ENCODE peak calls at places on chromosomes 7 and 10, in ten cellular contexts. C, K, R, B, L, H, G, Z, N and P are unnamed samples. For H3K36me3, the result is how much of the 10 kb centered on the place peaks cover.

GRCh38 chr10:69860290-69860689 is 58.6 kb downstream of the COL13A1 start:
- DNase-seq in C (no peak), K (no peak), R (no peak), B (no peak), L (no peak), H (no peak), G (no peak), Z (no peak), N (no peak), P (no peak)

GRCh38 chr7:70082026-70082655 is 483.9 kb downstream of the AUTS2 start:
- DNase-seq in C (no peak), K (no peak), R (no peak), B (no peak), L (no peak), H (no peak), G (no peak), Z (no peak), N (no peak), P (no peak)

GRCh38 chr10:72274730-72275350 is 1.1 kb downstream of the DDIT4 start:
- DNase-seq in C (peak), K (peak), R (peak), B (peak), L (peak), H (peak), G (no peak), Z (peak), N (peak), P (peak)

GRCh38 chr7:82445226-82445625 is 1.6 kb upstream of the CACNA2D1 start:
- DNase-seq in C (no peak), K (no peak), R (peak), B (no peak), L (no peak), H (no peak), G (no peak), Z (no peak), N (no peak), P (no peak)

GRCh38 chr10:127798116-127798515 is 61.1 kb downstream of the FOXI2 start:
- DNase-seq in C (no peak), K (no peak), R (no peak), B (no peak), L (no peak), H (no peak), G (no peak), Z (no peak), N (no peak), P (no peak)

GRCh38 chr10:93150289-93150688 is 76.6 kb downstream of the CYP26A1 start:
- DNase-seq in C (peak), K (peak), R (no peak), B (no peak), L (peak), H (no peak), G (no peak), Z (peak), N (peak), P (no peak)

GRCh38 chr10:30784521-30784895 is 155.0 kb upstream of the LYZL2 start:
- DNase-seq in C (no peak), K (no peak), R (no peak), B (no peak), L (no peak), H (no peak), G (no peak), Z (peak), N (peak), P (no peak)

GRCh38 chr10:33187427-33187999 is 147.0 kb downstream of the NRP1 start:
- DNase-seq in C (no peak), K (no peak), R (no peak), B (no peak), L (no peak), H (no peak), G (no peak), Z (no peak), N (no peak), P (no peak)

GRCh38 chr7:2698581-2699288 is 10.7 kb downstream of the AMZ1 start:
- DNase-seq in C (peak), K (no peak), R (no peak), B (peak), L (peak), H (peak), G (no peak), Z (no peak), N (no peak), P (no peak)

GRCh38 chr10:26169466-26169865 is 47.1 kb upstream of the GAD2 start:
- DNase-seq in C (no peak), K (no peak), R (peak), B (no peak), L (no peak), H (no peak), G (no peak), Z (no peak), N (no peak), P (no peak)

GRCh38 chr7:7183061-7183832 is 903 bp downstream of the C1GALT1 start:
- DNase-seq in C (no peak), K (peak), R (peak), B (no peak), L (peak), H (peak), G (peak), Z (peak), N (peak), P (peak)

GRCh38 chr7:537911-538634 is 18.4 kb upstream of the PDGFA start:
- DNase-seq in C (no peak), K (peak), R (no peak), B (no peak), L (no peak), H (no peak), G (peak), Z (peak), N (peak), P (no peak)

GRCh38 chr10:76296885-76297775 is 865.7 kb downstream of the LRMDA start:
- DNase-seq in C (no peak), K (no peak), R (no peak), B (no peak), L (no peak), H (no peak), G (no peak), Z (no peak), N (peak), P (no peak)

GRCh38 chr10:112832959-112833358 is 117.1 kb upstream of the TCF7L2 start:
- DNase-seq in C (no peak), K (no peak), R (no peak), B (no peak), L (no peak), H (no peak), G (no peak), Z (no peak), N (no peak), P (no peak)

GRCh38 chr10:48456361-48456804 is 148.5 kb downstream of the ARHGAP22 start:
- DNase-seq in C (no peak), K (no peak), R (no peak), B (no peak), L (no peak), H (no peak), G (no peak), Z (no peak), N (peak), P (peak)

GRCh38 chr10:17673517-17674051 is 29.6 kb downstream of the STAM start:
- DNase-seq in C (no peak), K (peak), R (peak), B (no peak), L (no peak), H (no peak), G (peak), Z (peak), N (peak), P (no peak)

GRCh38 chr7:95102662-95103061 is 195.3 kb downstream of the PPP1R9A start:
- DNase-seq in C (no peak), K (no peak), R (no peak), B (no peak), L (no peak), H (no peak), G (peak), Z (peak), N (no peak), P (no peak)

GRCh38 chr7:51038573-51038972 is 255.9 kb upstream of the GRB10 start:
- DNase-seq in C (no peak), K (no peak), R (no peak), B (no peak), L (no peak), H (no peak), G (no peak), Z (no peak), N (no peak), P (no peak)

GRCh38 chr7:123230147-123230546 is 30.4 kb upstream of the SLC13A1 start:
- DNase-seq in C (no peak), K (no peak), R (no peak), B (no peak), L (no peak), H (no peak), G (no peak), Z (no peak), N (no peak), P (no peak)

GRCh38 chr10:129621062-129621461 is 154.0 kb downstream of the MGMT start:
- DNase-seq in C (no peak), K (no peak), R (no peak), B (no peak), L (no peak), H (no peak), G (no peak), Z (no peak), N (no peak), P (no peak)

GRCh38 chr7:45278763-45279420 is 121.3 kb downstream of the RAMP3 start:
- DNase-seq in C (no peak), K (no peak), R (no peak), B (no peak), L (no peak), H (no peak), G (no peak), Z (no peak), N (no peak), P (no peak)

GRCh38 chr10:94183666-94184264 is 179.0 kb downstream of the NOC3L start:
- DNase-seq in C (no peak), K (peak), R (no peak), B (no peak), L (no peak), H (no peak), G (peak), Z (peak), N (peak), P (no peak)

GRCh38 chr7:25031007-25031406 is 51.0 kb upstream of the OSBPL3 start:
- DNase-seq in C (no peak), K (peak), R (no peak), B (no peak), L (no peak), H (no peak), G (no peak), Z (no peak), N (no peak), P (no peak)
- H3K27ac ChIP-seq in C (no peak), K (peak), R (no peak), B (no peak), L (no peak), H (no peak), G (no peak), Z (no peak), N (no peak), P (no peak)

DNA sequence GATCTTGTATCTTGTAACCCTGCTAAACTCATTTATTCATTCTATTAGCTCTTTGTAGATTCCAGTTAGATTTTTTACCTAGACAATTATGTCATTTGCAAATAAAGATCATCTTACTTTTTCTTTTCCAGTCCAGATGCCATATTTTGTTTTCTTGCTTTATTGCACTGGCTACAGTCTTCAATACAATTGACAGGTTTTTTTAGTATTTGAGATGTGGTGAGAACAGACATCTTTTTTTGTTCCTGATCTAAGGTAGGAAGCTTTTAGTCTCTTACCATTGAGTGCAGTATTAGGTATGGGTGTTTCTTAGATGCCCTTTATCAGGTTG is 12.1 kb downstream of the SPRN start:
- DNase-seq in C (no peak), K (no peak), R (no peak), B (no peak), L (no peak), H (no peak), G (no peak), Z (no peak), N (no peak), P (no peak)
- H3K36me3 ChIP-seq in C (under half), K (under half), R (half or more), B (under half), L (under half), H (half or more), G (under half), Z (half or more), N (under half), P (half or more)

GRCh38 chr7:16684935-16685334 is 39.0 kb downstream of the BZW2 start:
- DNase-seq in C (peak), K (no peak), R (no peak), B (peak), L (peak), H (peak), G (no peak), Z (no peak), N (no peak), P (no peak)
- H3K27ac ChIP-seq in C (no peak), K (no peak), R (no peak), B (no peak), L (peak), H (no peak), G (no peak), Z (no peak), N (no peak), P (no peak)

DNA sequence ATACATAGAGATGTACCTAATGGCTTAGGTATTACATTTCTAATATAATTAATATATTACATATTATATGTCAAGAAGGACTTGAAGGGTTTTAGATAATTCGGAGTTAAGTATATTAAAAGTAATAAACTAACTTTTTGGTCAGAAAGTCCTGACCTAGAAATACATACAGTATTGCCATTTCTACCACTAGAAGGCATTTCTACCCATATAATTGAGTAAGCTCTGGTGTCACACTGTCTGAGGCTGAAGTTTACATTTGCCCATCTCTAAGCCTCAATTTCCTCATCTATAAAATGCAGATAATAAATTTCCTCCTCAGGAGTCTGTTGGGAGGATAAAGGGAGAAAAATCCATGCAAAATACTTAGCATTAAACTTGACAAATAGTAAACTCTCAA is 7.1 kb downstream of the FKBP14 start:
- DNase-seq in C (no peak), K (no peak), R (no peak), B (no peak), L (no peak), H (no peak), G (no peak), Z (peak), N (no peak), P (no peak)
- H3K36me3 ChIP-seq in C (under half), K (under half), R (under half), B (under half), L (under half), H (under half), G (under half), Z (under half), N (under half), P (under half)

DNA sequence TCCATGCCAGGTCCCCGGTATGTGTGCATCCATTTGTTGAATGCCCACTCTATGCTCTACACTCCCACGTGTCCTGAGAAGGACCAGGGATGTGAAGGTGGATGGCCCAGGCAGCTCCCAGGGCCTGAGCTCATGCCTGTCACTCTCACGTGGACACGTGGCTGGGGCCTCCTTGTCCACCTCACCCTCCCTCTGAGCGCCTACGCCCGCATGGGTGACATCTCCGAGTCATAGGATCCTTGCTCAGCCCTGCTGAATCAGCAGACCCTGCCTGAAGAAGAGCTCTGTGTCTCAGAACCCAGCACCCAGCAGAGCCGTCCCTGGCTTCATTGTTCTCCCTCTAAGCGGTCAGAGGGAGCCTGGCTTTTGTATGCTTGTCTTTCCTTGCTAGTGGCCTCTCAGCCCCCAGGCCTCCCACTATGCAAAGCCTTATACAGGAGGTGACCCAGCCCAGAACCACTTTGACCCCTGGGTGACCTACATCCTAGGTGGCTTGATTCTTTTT is 107.9 kb upstream of the PPIF start:
- DNase-seq in C (no peak), K (peak), R (peak), B (no peak), L (no peak), H (no peak), G (no peak), Z (peak), N (no peak), P (peak)
- H3K27ac ChIP-seq in C (no peak), K (peak), R (no peak), B (peak), L (no peak), H (no peak), G (no peak), Z (peak), N (peak), P (no peak)

GRCh38 chr10:11303671-11304170 is 286.0 kb downstream of the CELF2 start:
- DNase-seq in C (no peak), K (no peak), R (no peak), B (no peak), L (no peak), H (no peak), G (no peak), Z (no peak), N (no peak), P (no peak)

GRCh38 chr10:11307004-11307403 is 289.3 kb downstream of the CELF2 start:
- DNase-seq in C (no peak), K (no peak), R (no peak), B (no peak), L (no peak), H (no peak), G (no peak), Z (no peak), N (no peak), P (no peak)

GRCh38 chr10:11305825-11306601 is 288.3 kb downstream of the CELF2 start:
- DNase-seq in C (no peak), K (no peak), R (no peak), B (no peak), L (no peak), H (no peak), G (no peak), Z (no peak), N (no peak), P (no peak)

GRCh38 chr10:11302181-11302580 is 284.5 kb downstream of the CELF2 start:
- DNase-seq in C (no peak), K (no peak), R (no peak), B (no peak), L (no peak), H (no peak), G (no peak), Z (no peak), N (no peak), P (no peak)

GRCh38 chr10:11304906-11305585 is 287.4 kb downstream of the CELF2 start:
- DNase-seq in C (no peak), K (no peak), R (no peak), B (no peak), L (no peak), H (no peak), G (no peak), Z (no peak), N (no peak), P (no peak)
- H3K36me3 ChIP-seq in C (half or more), K (under half), R (under half), B (half or more), L (under half), H (half or more), G (under half), Z (under half), N (under half), P (half or more)

GRCh38 chr7:145263886-145264285 is 428.0 kb upstream of the TPK1 start:
- DNase-seq in C (no peak), K (no peak), R (no peak), B (no peak), L (no peak), H (no peak), G (no peak), Z (no peak), N (no peak), P (no peak)

GRCh38 chr7:145265180-145265579 is 429.3 kb upstream of the TPK1 start:
- DNase-seq in C (no peak), K (no peak), R (no peak), B (no peak), L (no peak), H (no peak), G (no peak), Z (no peak), N (no peak), P (no peak)

GRCh38 chr7:145269418-145270161 is 433.7 kb upstream of the TPK1 start:
- DNase-seq in C (no peak), K (no peak), R (no peak), B (no peak), L (no peak), H (no peak), G (no peak), Z (no peak), N (no peak), P (no peak)
- H3K27ac ChIP-seq in C (no peak), K (no peak), R (no peak), B (no peak), L (no peak), H (no peak), G (no peak), Z (no peak), N (no peak), P (no peak)